ENCODE peak calls at places on chromosome 12, in nine cellular contexts. I, M, B, K, R, W, C, X and L are unnamed samples. For H3K4me1, the result is how much of the 10 kb centered on the place peaks cover.

GRCh38 chr12:115660211-115660805 is 617.2 kb downstream of the MED13L start:
- DNase-seq in I (peak), M (peak), B (peak), K (peak), R (no peak), W (no peak), C (no peak), X (no peak), L (peak)

GRCh38 chr12:116919706-116920485 is 9.1 kb downstream of the FBXW8 start:
- DNase-seq in I (no peak), M (no peak), B (no peak), K (no peak), R (no peak), W (no peak), C (no peak), X (peak), L (no peak)

GRCh38 chr12:6539276-6540134 is 5.2 kb downstream of the GAPDH start:
- DNase-seq in I (no peak), M (peak), B (peak), K (no peak), R (peak), W (peak), C (no peak), X (no peak), L (peak)

GRCh38 chr12:29389295-29389919 is 8.4 kb upstream of the ERGIC2 start:
- DNase-seq in I (no peak), M (no peak), B (no peak), K (no peak), R (no peak), W (no peak), C (no peak), X (no peak), L (no peak)

GRCh38 chr12:105100207-105100985 is 7.1 kb upstream of the WASHC4 start:
- DNase-seq in I (no peak), M (no peak), B (no peak), K (peak), R (no peak), W (no peak), C (no peak), X (no peak), L (no peak)

GRCh38 chr12:112419269-112420133 is 754 bp downstream of the PTPN11 start:
- DNase-seq in I (peak), M (peak), B (peak), K (peak), R (peak), W (peak), C (no peak), X (peak), L (peak)

GRCh38 chr12:103169-103981 is 36.8 kb downstream of the IQSEC3 start:
- DNase-seq in I (no peak), M (no peak), B (no peak), K (no peak), R (peak), W (peak), C (no peak), X (no peak), L (no peak)

GRCh38 chr12:126204326-126204725 is 1139.1 kb downstream of the AACS start:
- DNase-seq in I (no peak), M (no peak), B (no peak), K (no peak), R (no peak), W (no peak), C (no peak), X (no peak), L (no peak)

GRCh38 chr12:66035289-66035961 is 95.1 kb downstream of the LLPH start:
- DNase-seq in I (no peak), M (no peak), B (no peak), K (peak), R (no peak), W (peak), C (no peak), X (no peak), L (peak)

GRCh38 chr12:103816663-103817062 is 24.4 kb downstream of the NT5DC3 start:
- DNase-seq in I (no peak), M (no peak), B (no peak), K (no peak), R (no peak), W (no peak), C (no peak), X (no peak), L (no peak)

GRCh38 chr12:110912263-110912662 is 8.1 kb downstream of the MYL2 start:
- DNase-seq in I (no peak), M (no peak), B (no peak), K (no peak), R (no peak), W (no peak), C (no peak), X (no peak), L (no peak)

GRCh38 chr12:21980544-21980943 is 39.3 kb upstream of the ABCC9 start:
- DNase-seq in I (no peak), M (no peak), B (no peak), K (no peak), R (no peak), W (no peak), C (no peak), X (no peak), L (no peak)

GRCh38 chr12:21600196-21600595 is 4.5 kb downstream of the GYS2 start:
- DNase-seq in I (no peak), M (no peak), B (no peak), K (no peak), R (no peak), W (no peak), C (no peak), X (no peak), L (no peak)

GRCh38 chr12:15520083-15520482 is 197.8 kb downstream of the PTPRO start:
- DNase-seq in I (no peak), M (no peak), B (no peak), K (no peak), R (peak), W (peak), C (no peak), X (no peak), L (no peak)

GRCh38 chr12:110370732-110371141 is 32.8 kb downstream of the ANAPC7 start:
- DNase-seq in I (no peak), M (no peak), B (no peak), K (no peak), R (no peak), W (no peak), C (no peak), X (peak), L (no peak)

GRCh38 chr12:114744696-114745095 is 60.7 kb upstream of the TBX3 start:
- DNase-seq in I (no peak), M (no peak), B (no peak), K (peak), R (no peak), W (no peak), C (no peak), X (no peak), L (no peak)

GRCh38 chr12:68855111-68855510 is 47.1 kb downstream of the MDM2 start:
- DNase-seq in I (no peak), M (no peak), B (no peak), K (no peak), R (no peak), W (no peak), C (no peak), X (no peak), L (no peak)

GRCh38 chr12:58678753-58679152 is 241.6 kb downstream of the LRIG3 start:
- DNase-seq in I (no peak), M (no peak), B (no peak), K (peak), R (no peak), W (no peak), C (no peak), X (no peak), L (no peak)

GRCh38 chr12:24743891-24744793 is 204.8 kb downstream of the BCAT1 start:
- DNase-seq in I (no peak), M (no peak), B (no peak), K (no peak), R (no peak), W (no peak), C (no peak), X (no peak), L (no peak)

GRCh38 chr12:61502179-61502578 is 758.0 kb upstream of the USP15 start:
- DNase-seq in I (no peak), M (no peak), B (no peak), K (no peak), R (no peak), W (no peak), C (no peak), X (no peak), L (no peak)

DNA sequence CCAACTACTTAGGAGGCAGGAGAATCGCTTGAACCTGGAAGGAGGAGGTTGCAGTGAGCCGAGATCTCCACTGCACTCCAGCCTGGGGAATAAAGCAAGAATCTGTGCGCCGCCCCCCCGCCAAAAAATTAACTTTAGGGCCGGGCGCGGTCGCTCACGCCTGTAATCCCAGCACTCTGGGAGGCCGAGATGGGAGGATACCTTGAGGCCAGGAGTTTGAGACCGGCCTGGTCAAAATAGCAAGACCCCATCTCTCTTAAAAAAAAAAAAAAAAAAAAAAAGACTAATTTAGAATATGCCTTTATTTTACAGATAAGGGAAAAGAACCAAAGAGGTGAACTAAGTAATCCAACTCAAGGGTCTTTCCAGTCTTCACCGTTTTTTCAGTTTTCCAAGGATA is 1.2 kb downstream of the KANSL2 start:
- DNase-seq in I (no peak), M (no peak), B (no peak), K (no peak), R (no peak), W (no peak), C (no peak), X (no peak), L (no peak)
- H3K4me1 ChIP-seq in I (under half), M (half or more), B (under half), K (under half), R (under half), W (under half), C (under half), X (under half), L (under half)

DNA sequence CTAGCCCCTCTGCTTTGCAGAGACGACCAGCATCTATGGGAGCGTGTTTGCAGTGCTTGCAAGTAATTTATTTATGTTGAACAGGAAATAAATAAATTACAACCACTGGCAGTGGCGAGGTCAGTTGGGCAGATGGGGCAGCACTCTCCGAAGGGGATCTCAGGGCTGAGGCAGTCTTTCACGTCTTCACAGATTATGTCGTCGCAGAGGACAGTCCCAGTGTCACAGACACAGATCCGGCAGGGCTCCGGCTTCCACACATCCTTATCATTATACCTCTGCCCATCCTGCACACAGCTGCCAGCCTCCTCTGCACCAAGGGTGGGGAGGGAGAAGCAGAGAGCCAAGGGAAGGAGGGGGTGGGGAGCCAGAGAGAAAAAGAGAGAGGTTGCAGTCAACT is 4.5 kb downstream of the COL2A1 start:
- DNase-seq in I (no peak), M (no peak), B (no peak), K (no peak), R (no peak), W (no peak), C (no peak), X (no peak), L (no peak)
- H3K4me3 ChIP-seq in I (no peak), M (no peak), B (no peak), K (no peak), R (no peak), W (no peak), C (no peak), X (no peak), L (no peak)

GRCh38 chr12:120225852-120226640 is 25.1 kb upstream of the RPLP0 start:
- DNase-seq in I (no peak), M (peak), B (peak), K (no peak), R (no peak), W (no peak), C (no peak), X (no peak), L (peak)
- H3K4me1 ChIP-seq in I (under half), M (half or more), B (under half), K (under half), R (under half), W (half or more), C (half or more), X (under half), L (under half)

GRCh38 chr12:131893605-131894312 is 663 bp upstream of the ULK1 start:
- DNase-seq in I (no peak), M (no peak), B (no peak), K (no peak), R (no peak), W (no peak), C (no peak), X (no peak), L (no peak)
- H3K4me3 ChIP-seq in I (peak), M (peak), B (peak), K (no peak), R (no peak), W (no peak), C (peak), X (peak), L (peak)

GRCh38 chr12:57091633-57092528 is 3.0 kb downstream of the NAB2 start:
- DNase-seq in I (no peak), M (no peak), B (no peak), K (no peak), R (no peak), W (no peak), C (no peak), X (no peak), L (no peak)

GRCh38 chr12:57090924-57091632 is 2.2 kb downstream of the NAB2 start:
- DNase-seq in I (no peak), M (no peak), B (no peak), K (no peak), R (no peak), W (no peak), C (no peak), X (no peak), L (no peak)

GRCh38 chr12:57093412-57094193 is 4.7 kb downstream of the NAB2 start:
- DNase-seq in I (peak), M (peak), B (peak), K (peak), R (peak), W (peak), C (no peak), X (peak), L (no peak)

GRCh38 chr12:57092876-57093411 is 4.0 kb downstream of the NAB2 start:
- DNase-seq in I (no peak), M (no peak), B (no peak), K (no peak), R (no peak), W (no peak), C (no peak), X (no peak), L (no peak)

GRCh38 chr12:57092529-57092862 is 3.6 kb downstream of the NAB2 start:
- DNase-seq in I (no peak), M (no peak), B (no peak), K (no peak), R (no peak), W (no peak), C (no peak), X (no peak), L (no peak)
- H3K4me1 ChIP-seq in I (under half), M (half or more), B (under half), K (under half), R (under half), W (under half), C (under half), X (under half), L (under half)

GRCh38 chr12:49748306-49748705 is 6.9 kb downstream of the TMBIM6 start:
- DNase-seq in I (no peak), M (no peak), B (no peak), K (no peak), R (no peak), W (no peak), C (no peak), X (no peak), L (no peak)
- H3K4me3 ChIP-seq in I (no peak), M (peak), B (no peak), K (no peak), R (no peak), W (no peak), C (no peak), X (no peak), L (no peak)

GRCh38 chr12:67271976-67272375 is 2.8 kb downstream of the CAND1 start:
- DNase-seq in I (no peak), M (no peak), B (no peak), K (peak), R (no peak), W (no peak), C (no peak), X (no peak), L (no peak)
- H3K4me1 ChIP-seq in I (under half), M (half or more), B (under half), K (under half), R (under half), W (under half), C (under half), X (under half), L (under half)

DNA sequence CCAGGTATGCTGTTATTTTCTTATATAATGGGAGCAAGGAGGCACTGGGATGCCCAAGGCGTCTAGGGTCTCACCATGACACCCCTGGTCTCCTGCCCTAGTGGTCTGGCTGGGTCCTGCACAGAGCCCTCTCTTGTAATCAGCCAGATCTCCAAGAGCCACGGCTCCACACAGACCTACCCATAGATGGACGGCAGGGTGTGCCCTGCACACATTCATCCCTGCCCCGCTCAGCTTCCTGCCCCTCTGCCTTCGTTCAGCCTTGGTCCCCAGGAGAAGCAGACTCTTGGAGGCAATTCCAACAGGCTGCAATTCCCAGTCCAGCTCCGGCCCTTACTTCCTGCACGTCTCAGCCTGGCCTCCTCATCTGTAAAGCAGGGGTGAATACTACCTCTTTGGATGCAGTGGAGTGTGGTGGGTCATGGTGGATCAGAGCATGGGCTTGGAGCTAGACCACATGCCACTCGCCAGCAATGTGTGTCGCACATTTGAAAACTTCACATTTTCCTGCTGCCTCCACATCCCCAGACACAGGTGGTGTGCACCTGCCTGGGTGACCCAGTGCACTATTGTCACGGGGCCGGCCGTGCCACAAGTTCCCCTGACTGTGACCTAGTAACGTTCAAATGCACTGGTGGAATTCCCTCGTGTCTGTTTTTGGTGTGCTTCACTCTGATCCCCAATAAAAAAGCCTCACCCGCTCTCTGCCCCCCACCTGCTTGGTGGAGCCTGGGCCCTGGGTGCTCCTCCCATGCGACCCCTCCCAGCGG is 171.1 kb upstream of the PRMT8 start:
- DNase-seq in I (no peak), M (no peak), B (no peak), K (no peak), R (no peak), W (no peak), C (no peak), X (no peak), L (no peak)
- H3K4me3 ChIP-seq in I (no peak), M (no peak), B (no peak), K (no peak), R (no peak), W (no peak), C (no peak), X (no peak), L (no peak)

DNA sequence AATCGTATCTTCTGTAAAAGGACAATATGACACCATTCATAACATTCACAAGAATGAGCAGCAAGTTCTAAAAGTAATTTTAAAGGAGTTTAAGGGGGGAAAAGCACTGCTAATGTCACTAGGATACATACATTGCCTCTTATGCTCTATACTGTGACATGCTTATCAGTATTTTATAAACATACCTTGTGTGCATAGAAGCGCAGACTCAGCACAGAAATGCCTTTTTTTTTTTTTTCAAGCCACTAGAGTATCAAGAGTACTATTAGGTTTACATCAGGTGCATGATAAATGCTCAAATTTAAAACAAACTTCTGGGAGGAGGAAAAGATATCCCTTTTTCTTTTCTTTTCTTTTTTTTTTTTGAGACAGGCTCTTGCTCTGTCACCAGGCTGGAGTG is 13.6 kb upstream of the SMARCC2 start:
- DNase-seq in I (no peak), M (no peak), B (no peak), K (no peak), R (no peak), W (no peak), C (no peak), X (no peak), L (no peak)
- H3K4me1 ChIP-seq in I (under half), M (under half), B (under half), K (under half), R (under half), W (under half), C (under half), X (under half), L (under half)

DNA sequence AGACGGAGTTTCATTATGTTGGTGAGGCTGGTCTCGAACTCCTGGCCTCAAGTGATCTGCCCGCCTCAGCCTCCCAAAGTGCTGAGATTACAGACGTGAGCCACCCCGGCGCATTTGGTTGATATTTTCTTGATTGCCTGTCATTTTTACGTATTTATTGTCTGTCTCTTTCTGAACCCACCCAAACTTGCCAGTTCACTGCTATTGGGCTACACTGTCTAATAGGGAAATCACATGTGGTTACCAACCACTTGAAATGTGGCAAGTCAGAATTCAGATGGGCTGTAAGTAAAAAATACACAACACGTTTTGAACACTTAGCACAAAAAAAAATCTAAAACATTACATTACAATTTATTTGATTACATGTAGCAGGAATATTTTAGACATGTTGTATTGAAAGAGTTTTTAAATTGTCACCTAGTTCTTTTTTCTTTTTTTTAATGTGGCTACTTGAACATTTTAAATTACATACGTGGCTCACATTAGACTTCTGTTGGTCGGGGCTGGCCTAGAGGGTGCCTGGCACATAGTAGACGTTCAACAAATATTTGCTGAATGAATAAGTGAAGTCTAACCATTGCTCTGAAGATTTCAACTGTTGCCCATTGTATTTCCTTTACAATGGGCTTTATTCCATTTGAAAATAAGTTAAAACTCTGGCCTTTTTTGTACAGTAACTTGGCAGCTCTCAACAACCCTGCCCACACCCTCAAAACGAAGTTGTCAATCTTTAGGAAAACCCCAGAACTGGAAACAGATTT is 1.9 kb downstream of the WSB2 start:
- DNase-seq in I (no peak), M (no peak), B (no peak), K (no peak), R (no peak), W (no peak), C (no peak), X (no peak), L (no peak)
- H3K4me3 ChIP-seq in I (peak), M (peak), B (no peak), K (peak), R (peak), W (no peak), C (peak), X (peak), L (no peak)